ENCODE peak calls at places on chromosomes 11 and 22, in six cellular contexts. E, D, T, J, N and Z are unnamed samples.

GRCh38 chr11:121625784-121626506 is 173.2 kb upstream of the SORL1-AS1 start:
- DNase-seq in E (no peak), D (no peak), T (no peak), J (no peak), N (no peak), Z (peak; percentile 23)

GRCh38 chr11:126304457-126305072 is 705 bp downstream of the DCPS start:
- DNase-seq in E (no peak), D (no peak), T (peak; percentile 56), J (peak; percentile 32), N (no peak), Z (no peak)

GRCh38 chr22:21615731-21616130 is 14.1 kb downstream of the YDJC start:
- DNase-seq in E (no peak), D (no peak), T (no peak), J (no peak), N (no peak), Z (no peak)

GRCh38 chr11:8268530-8269461 is 5.1 kb upstream of the LMO1 start:
- DNase-seq in E (no peak), D (no peak), T (no peak), J (peak; percentile 83), N (peak; percentile 80), Z (peak; percentile 48)

GRCh38 chr22:37214431-37215025 is 2.3 kb upstream of the SSTR3 start:
- DNase-seq in E (no peak), D (no peak), T (no peak), J (no peak), N (no peak), Z (no peak)

GRCh38 chr11:64448599-64449380 is 89.8 kb downstream of the RPS6KA4 start:
- DNase-seq in E (peak; percentile 72), D (peak; percentile 90), T (peak; percentile 68), J (peak; percentile 94), N (peak; percentile 94), Z (peak; percentile 83)

GRCh38 chr22:47628477-47629272 is 866.2 kb downstream of the TBC1D22A start:
- DNase-seq in E (no peak), D (no peak), T (no peak), J (no peak), N (no peak), Z (no peak)

GRCh38 chr22:31728857-31729256 is 21.1 kb downstream of the PRR14L start:
- DNase-seq in E (no peak), D (no peak), T (no peak), J (no peak), N (no peak), Z (no peak)

GRCh38 chr11:85697747-85698146 is 11.8 kb upstream of the CCDC89 start:
- DNase-seq in E (no peak), D (no peak), T (no peak), J (no peak), N (no peak), Z (no peak)

GRCh38 chr11:72308226-72309073 is 64.5 kb upstream of the PHOX2A start:
- DNase-seq in E (no peak), D (peak; percentile 35), T (no peak), J (peak; percentile 81), N (no peak), Z (peak; percentile 90)

GRCh38 chr11:33912405-33913361 is 20.8 kb upstream of the LMO2 start:
- DNase-seq in E (peak; percentile 10), D (peak; percentile 83), T (no peak), J (no peak), N (peak; percentile 63), Z (peak; percentile 96)

GRCh38 chr11:99325807-99326206 is 305.1 kb downstream of the CNTN5 start:
- DNase-seq in E (no peak), D (peak; percentile 93), T (no peak), J (no peak), N (no peak), Z (peak; percentile 91)

GRCh38 chr11:2164861-2165555 is 4.0 kb upstream of the INS start:
- DNase-seq in E (no peak), D (no peak), T (no peak), J (no peak), N (no peak), Z (peak; percentile 29)

GRCh38 chr22:30810105-30810504 is 115.4 kb downstream of the OSBP2 start:
- DNase-seq in E (no peak), D (no peak), T (no peak), J (no peak), N (no peak), Z (no peak)

GRCh38 chr22:19679476-19680099 is 34.7 kb upstream of the SEPTIN5 start:
- DNase-seq in E (no peak), D (peak; percentile 33), T (no peak), J (peak; percentile 74), N (peak; percentile 53), Z (peak; percentile 45)

GRCh38 chr22:41479671-41480396 is 10.9 kb downstream of the ACO2 start:
- DNase-seq in E (no peak), D (no peak), T (no peak), J (no peak), N (peak; percentile 93), Z (peak; percentile 78)

GRCh38 chr22:41481925-41482318 is 13.0 kb downstream of the ACO2 start:
- DNase-seq in E (no peak), D (no peak), T (no peak), J (no peak), N (no peak), Z (no peak)

GRCh38 chr22:41480397-41480735 is 11.4 kb downstream of the ACO2 start:
- DNase-seq in E (no peak), D (no peak), T (no peak), J (no peak), N (no peak), Z (peak; percentile 77)

GRCh38 chr22:41481131-41481830 is 12.4 kb downstream of the ACO2 start:
- DNase-seq in E (no peak), D (peak; percentile 46), T (no peak), J (no peak), N (no peak), Z (peak; percentile 58)

GRCh38 chr22:41482319-41482935 is 13.5 kb downstream of the ACO2 start:
- DNase-seq in E (no peak), D (no peak), T (no peak), J (no peak), N (no peak), Z (peak; percentile 40)
- H3K79me2 ChIP-seq in E (peaks cover 90% of the 10 kb centered on the region), D (peaks cover 93% of the 10 kb centered on the region), T (peaks cover 97% of the 10 kb centered on the region), J (peaks cover 48% of the 10 kb centered on the region), N (peaks cover 85% of the 10 kb centered on the region), Z (peaks cover 99% of the 10 kb centered on the region)

GRCh38 chr11:82930734-82931133 is 29.2 kb downstream of the DDIAS start:
- DNase-seq in E (no peak), D (no peak), T (no peak), J (no peak), N (no peak), Z (no peak)
- H3K9ac ChIP-seq in E (no peak overlapping the region), D (no peak overlapping the region), T (no peak overlapping the region), J (no peak overlapping the region), N (no peak overlapping the region), Z (no peak overlapping the region)

DNA sequence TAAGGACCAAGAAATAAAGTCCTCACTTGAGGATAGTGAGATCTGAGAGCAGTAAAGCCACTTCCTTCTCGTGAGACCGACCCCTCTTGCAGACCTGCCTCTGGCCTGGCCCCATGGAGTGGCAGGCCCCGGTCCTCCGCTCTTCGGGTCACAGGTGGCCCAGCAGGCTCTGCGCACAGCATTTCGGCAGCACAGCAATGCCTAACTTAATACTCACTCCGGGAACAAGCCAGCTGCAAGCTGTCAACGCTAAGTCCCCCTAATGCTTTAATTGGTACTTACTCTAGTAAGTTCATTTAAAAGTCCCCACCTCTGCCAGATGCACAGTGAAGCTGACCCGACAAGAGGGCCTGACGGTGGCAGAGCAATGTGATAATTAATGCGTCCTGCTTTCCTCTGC is 349.3 kb upstream of the B3GAT1 start:
- DNase-seq in E (no peak), D (no peak), T (no peak), J (no peak), N (no peak), Z (no peak)
- TF ChIP-seq EZH2phosphoT487 in E (no peak), D (no peak), T (no peak), J (no peak), N (no peak), Z (no peak)

GRCh38 chr11:73949246-73949645 is 1.6 kb upstream of the DNAJB13 start:
- DNase-seq in E (no peak), D (no peak), T (no peak), J (no peak), N (no peak), Z (no peak)

GRCh38 chr11:73949912-73950311 is 914 bp upstream of the DNAJB13 start:
- DNase-seq in E (no peak), D (no peak), T (no peak), J (no peak), N (no peak), Z (no peak)

GRCh38 chr11:73950869-73951710 is at the start of gene DNAJB13:
- DNase-seq in E (peak; percentile 38), D (peak; percentile 70), T (peak; percentile 23), J (peak; percentile 72), N (peak; percentile 85), Z (peak; percentile 63)

GRCh38 chr11:73946798-73947458 is 3.9 kb upstream of the DNAJB13 start:
- DNase-seq in E (no peak), D (no peak), T (no peak), J (no peak), N (no peak), Z (no peak)

DNA sequence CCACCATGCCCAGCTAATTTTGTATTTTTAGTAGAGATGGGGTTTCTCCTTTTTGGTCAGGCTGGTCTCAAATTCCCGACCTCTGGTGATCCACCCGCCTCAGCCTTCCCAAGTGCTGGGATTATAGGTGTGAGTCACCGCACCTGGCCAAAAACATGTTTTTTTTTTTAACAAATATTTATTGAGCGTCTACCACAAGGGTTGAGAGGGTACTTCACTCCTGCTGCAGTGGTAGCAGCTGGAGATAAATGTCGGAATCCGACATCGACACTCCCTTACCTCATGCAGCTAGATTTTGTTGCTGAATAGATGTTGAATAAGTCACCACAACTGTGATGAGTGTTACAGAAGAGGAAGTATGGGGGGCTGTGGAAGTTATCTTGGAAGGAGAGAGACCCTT is 971 bp downstream of the DNAJB13 start:
- DNase-seq in E (no peak), D (peak; percentile 66), T (no peak), J (no peak), N (no peak), Z (no peak)
- H3K79me2 ChIP-seq in E (no peaks in the 10 kb centered on the region), D (no peaks in the 10 kb centered on the region), T (no peaks in the 10 kb centered on the region), J (no peaks in the 10 kb centered on the region), N (no peaks in the 10 kb centered on the region), Z (no peaks in the 10 kb centered on the region)

GRCh38 chr11:60195923-60196368 is 13.1 kb upstream of the MS4A6A start:
- DNase-seq in E (no peak), D (no peak), T (peak; percentile 70), J (no peak), N (no peak), Z (no peak)
- H3K9ac ChIP-seq in E (no peak overlapping the region), D (no peak overlapping the region), T (no peak overlapping the region), J (no peak overlapping the region), N (no peak overlapping the region), Z (no peak overlapping the region)